ENCODE peak calls at places on chromosomes 7 and 10, in seven cellular contexts. X is HepG2, M is SK-N-SH, A is GM12891, B is H1, Y is K562, R is GM12878. E is an unnamed sample.

GRCh38 chr7:78368781-78369180 is 570.2 kb downstream of the PHTF2 start:
- DNase-seq in B (no peak), M (no peak), Y (no peak), X (no peak), R (no peak), A (no peak), E (no peak)

GRCh38 chr10:5292196-5292735 is 72.5 kb upstream of the UCN3 start:
- DNase-seq in R (no peak), X (no peak), Y (no peak), B (no peak), M (no peak), A (no peak), E (no peak)

GRCh38 chr7:55050286-55050685 is 31.5 kb downstream of the EGFR start:
- DNase-seq in M (no peak), B (no peak), R (no peak), A (no peak), X (no peak), Y (no peak), E (no peak)

GRCh38 chr7:151412318-151412717 is 2.5 kb upstream of the WDR86 start:
- DNase-seq in X (no peak), Y (no peak), M (no peak), A (no peak), B (no peak), R (no peak), E (no peak)

GRCh38 chr7:42932861-42933591 is 850 bp downstream of the MRPL32 start:
- DNase-seq in B (no peak), Y (no peak), R (no peak), A (no peak), X (no peak), M (peak; percentile 44), E (no peak)

GRCh38 chr7:5429253-5429856 is 5.7 kb upstream of the TNRC18 start:
- DNase-seq in X (peak; percentile 91), B (peak; percentile 75), M (no peak), R (no peak), Y (peak; percentile 58), A (no peak), E (peak; percentile 16)

GRCh38 chr7:44477063-44477830 is 13.2 kb downstream of the NUDCD3 start:
- DNase-seq in A (no peak), R (peak; percentile 46), M (peak; percentile 72), Y (peak; percentile 73), B (peak; percentile 65), X (peak; percentile 71), E (no peak)

GRCh38 chr10:29949411-29950011 is 109.9 kb downstream of the JCAD start:
- DNase-seq in A (no peak), M (no peak), X (no peak), R (no peak), Y (no peak), B (no peak), E (no peak)

GRCh38 chr7:47540387-47541093 is 41.4 kb downstream of the TNS3 start:
- DNase-seq in X (peak; percentile 66), B (no peak), A (no peak), M (no peak), Y (no peak), R (no peak), E (no peak)

GRCh38 chr10:21195149-21195731 is 298.1 kb upstream of the NEBL start:
- DNase-seq in A (no peak), R (no peak), X (no peak), Y (no peak), B (no peak), M (no peak), E (no peak)

GRCh38 chr7:157555921-157556320 is 219.1 kb downstream of the DNAJB6 start:
- DNase-seq in B (no peak), A (no peak), Y (no peak), M (no peak), R (no peak), X (no peak), E (no peak)

GRCh38 chr7:48665361-48666135 is 258.8 kb upstream of the CDC14C start:
- DNase-seq in X (no peak), R (no peak), Y (no peak), A (no peak), M (no peak), B (no peak), E (no peak)

GRCh38 chr10:72227826-72228225 is 11.8 kb upstream of the ASCC1 start:
- DNase-seq in M (no peak), X (no peak), Y (no peak), R (no peak), A (no peak), B (no peak), E (no peak)

GRCh38 chr10:97001183-97001991 is 169.3 kb downstream of the LCOR start:
- DNase-seq in X (no peak), A (no peak), B (no peak), R (no peak), Y (no peak), M (no peak), E (no peak)

GRCh38 chr10:131732631-131733127 is 168.1 kb upstream of the PPP2R2D start:
- DNase-seq in M (no peak), X (peak; percentile 16), B (no peak), R (no peak), A (no peak), Y (no peak), E (no peak)

GRCh38 chr7:112669306-112669705 is 120.9 kb downstream of the TMEM168 start:
- DNase-seq in M (no peak), Y (no peak), A (no peak), R (no peak), B (no peak), X (no peak), E (no peak)

GRCh38 chr10:9091515-9092093 is 1037.1 kb downstream of the GATA3 start:
- DNase-seq in R (no peak), M (no peak), Y (no peak), A (no peak), B (no peak), X (no peak), E (no peak)

GRCh38 chr10:34343764-34344163 is 471.3 kb downstream of the PARD3 start:
- DNase-seq in R (no peak), X (no peak), Y (no peak), M (no peak), A (no peak), B (no peak), E (no peak)

GRCh38 chr10:17200035-17200884 is 1.2 kb downstream of the TRDMT1 start:
- DNase-seq in B (no peak), Y (no peak), A (peak; percentile 5), X (no peak), M (no peak), R (no peak), E (no peak)

GRCh38 chr10:92757066-92757716 is 67.4 kb downstream of the HHEX start:
- DNase-seq in Y (peak; percentile 40), X (peak; percentile 72), R (peak; percentile 75), A (peak; percentile 39), M (no peak), B (peak; percentile 54), E (peak; percentile 42)

GRCh38 chr10:130188195-130189175 is 52.3 kb downstream of the GLRX3 start:
- DNase-seq in Y (no peak), X (peak; percentile 3), M (no peak), A (no peak), R (no peak), B (no peak), E (no peak)

GRCh38 chr7:234041-234711 is 41.8 kb downstream of the FAM20C start:
- DNase-seq in Y (no peak), B (no peak), X (no peak), R (no peak), A (no peak), M (no peak), E (no peak)

GRCh38 chr10:118626953-118627352 is 31.5 kb upstream of the PRLHR start:
- DNase-seq in X (no peak), A (no peak), Y (peak; percentile 41), B (peak; percentile 49), M (no peak), R (no peak), E (no peak)

GRCh38 chr7:128247640-128248194 is 6.6 kb downstream of the LEP start:
- DNase-seq in M (no peak), Y (no peak), X (no peak), R (no peak), A (no peak), B (no peak), E (no peak)

GRCh38 chr7:7426686-7427085 is 109.0 kb downstream of the COL28A1 start:
- DNase-seq in X (no peak), B (no peak), M (no peak), A (no peak), Y (no peak), R (no peak), E (no peak)
- TF ChIP-seq TAF1 in X (no peak), B (no peak), M (no peak), A (no peak), Y (no peak), R (no peak), E (no peak)

GRCh38 chr10:127774771-127775559 is 38.0 kb downstream of the FOXI2 start:
- DNase-seq in Y (no peak), B (no peak), X (no peak), M (no peak), R (no peak), A (no peak), E (no peak)

GRCh38 chr10:127776816-127777215 is 39.8 kb downstream of the FOXI2 start:
- DNase-seq in Y (no peak), A (no peak), R (no peak), B (no peak), M (no peak), X (no peak), E (no peak)
- TF ChIP-seq TAF1 in Y (no peak), A (no peak), R (no peak), B (no peak), M (no peak), X (no peak), E (no peak)

DNA sequence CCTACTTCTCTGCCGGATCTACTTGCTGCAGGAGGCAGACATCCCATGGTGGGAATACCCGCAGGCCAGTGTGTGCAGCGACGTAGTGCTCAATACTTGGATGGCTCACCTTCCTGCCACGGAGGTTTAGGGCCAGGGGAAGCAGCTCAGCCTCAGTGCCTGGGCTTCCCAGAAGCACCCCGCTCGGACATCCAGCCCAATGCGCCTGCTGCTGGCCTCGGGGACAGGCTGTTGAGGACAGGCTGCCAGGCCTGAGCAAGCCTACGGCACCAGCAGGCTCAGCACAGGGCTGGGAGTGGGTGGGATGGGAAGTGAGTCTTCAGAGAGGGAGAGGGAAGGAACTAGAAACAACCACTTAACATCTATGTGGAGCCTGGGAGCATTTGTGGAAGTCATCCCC is 441.3 kb upstream of the MGMT start:
- DNase-seq in B (no peak), Y (no peak), M (no peak), X (no peak), A (no peak), R (no peak), E (no peak)
- TF ChIP-seq TAF1 in B (no peak), Y (no peak), M (no peak), X (no peak), A (no peak), R (no peak), E (no peak)

GRCh38 chr10:102775973-102776669 is 32.4 kb downstream of the WBP1L start:
- DNase-seq in B (no peak), Y (peak; percentile 22), A (no peak), X (peak; percentile 36), M (peak; percentile 66), R (no peak), E (no peak)

GRCh38 chr10:102775201-102775972 is 31.6 kb downstream of the WBP1L start:
- DNase-seq in A (no peak), X (peak; percentile 28), Y (no peak), B (no peak), R (no peak), M (no peak), E (no peak)

GRCh38 chr10:102773320-102773719 is 29.6 kb downstream of the WBP1L start:
- DNase-seq in Y (no peak), M (no peak), A (no peak), X (no peak), B (no peak), R (no peak), E (no peak)

GRCh38 chr10:102776779-102777417 is 33.1 kb downstream of the WBP1L start:
- DNase-seq in B (peak; percentile 67), A (no peak), M (peak; percentile 47), R (no peak), X (peak; percentile 85), Y (peak; percentile 67), E (no peak)

GRCh38 chr10:102773986-102774385 is 30.2 kb downstream of the WBP1L start:
- DNase-seq in M (no peak), A (no peak), Y (no peak), B (no peak), X (no peak), R (no peak), E (no peak)
- TF ChIP-seq TAF1 in M (no peak), A (no peak), Y (no peak), B (no peak), X (no peak), R (no peak), E (no peak)